ENCODE peak calls at places on chromosomes 12 and 14, in six cellular contexts. Q is heart right ventricle; Y is CD8-positive, alpha-beta T cell; Z is colonic mucosa; B is IMR-90; T is fibroblast of lung. S is an unnamed sample.

GRCh38 chr14:94451091-94451751 is 1.4 kb downstream of the SERPINA11 start:
- DNase-seq in Q (no peak), Y (no peak), B (no peak), Z (no peak), T (no peak), S (no peak)

GRCh38 chr12:106861984-106862894 is 87.8 kb downstream of the RIC8B start:
- DNase-seq in Q (no peak), T (peak; percentile 89), Z (no peak), B (peak; percentile 90), Y (no peak), S (peak; percentile 68)

GRCh38 chr14:74836251-74836957 is 39.5 kb downstream of the PROX2 start:
- DNase-seq in B (peak; percentile 47), Q (no peak), Y (no peak), T (peak; percentile 55), Z (no peak), S (no peak)

GRCh38 chr14:61662437-61663311 is 32.6 kb upstream of the HIF1A start:
- DNase-seq in T (peak; percentile 81), Z (peak; percentile 41), Q (no peak), Y (peak; percentile 48), B (peak; percentile 75), S (peak; percentile 28)

GRCh38 chr12:73892181-73892580 is 645.5 kb upstream of the ATXN7L3B start:
- DNase-seq in Z (no peak), T (peak; percentile 9), B (no peak), Y (no peak), Q (no peak), S (no peak)

GRCh38 chr12:46523863-46524770 is 151.5 kb upstream of the SLC38A2 start:
- DNase-seq in B (peak; percentile 100), Y (peak; percentile 40), T (peak; percentile 85), Q (no peak), Z (no peak), S (no peak)

GRCh38 chr12:118061011-118061875 is at the start of gene WSB2:
- DNase-seq in Q (peak; percentile 91), B (peak; percentile 50), Z (peak; percentile 85), T (peak; percentile 71), Y (peak; percentile 50), S (peak; percentile 58)

GRCh38 chr12:26239508-26240328 is 44.3 kb downstream of the SSPN start:
- DNase-seq in T (peak; percentile 57), Y (no peak), B (peak; percentile 79), Z (no peak), Q (peak; percentile 38), S (no peak)

GRCh38 chr12:117028254-117028653 is 71.0 kb downstream of the TESC start:
- DNase-seq in Z (no peak), B (no peak), T (no peak), Q (no peak), Y (no peak), S (no peak)

GRCh38 chr14:22427771-22428228 is 161.2 kb downstream of the DAD1 start:
- DNase-seq in Q (no peak), T (peak; percentile 88), Z (no peak), Y (no peak), B (peak; percentile 57), S (peak; percentile 95)

GRCh38 chr14:55198749-55199148 is 7.4 kb upstream of the DLGAP5 start:
- DNase-seq in T (peak; percentile 32), B (peak; percentile 24), Y (no peak), Q (no peak), Z (no peak), S (peak; percentile 60)

GRCh38 chr12:87254371-87255030 is 774.7 kb downstream of the C12orf50 start:
- DNase-seq in T (no peak), Y (no peak), Q (no peak), B (no peak), Z (no peak), S (no peak)

GRCh38 chr14:51716610-51717009 is 64.9 kb downstream of the FRMD6 start:
- DNase-seq in B (peak; percentile 52), Q (no peak), Z (no peak), Y (no peak), T (no peak), S (no peak)

GRCh38 chr14:35229084-35229483 is 63.1 kb upstream of the PSMA6 start:
- DNase-seq in Z (no peak), B (no peak), Y (no peak), Q (no peak), T (no peak), S (no peak)

GRCh38 chr12:108634225-108634795 is 616 bp upstream of the SELPLG start:
- DNase-seq in Q (no peak), B (no peak), Y (peak; percentile 63), Z (no peak), T (no peak), S (no peak)

GRCh38 chr12:6943387-6943718 is 263 bp upstream of the RNU7-1 start:
- DNase-seq in Z (peak; percentile 88), T (peak; percentile 96), Y (peak; percentile 91), B (peak; percentile 94), Q (peak; percentile 92), S (peak; percentile 95)

GRCh38 chr12:19616781-19617180 is 177.5 kb downstream of the AEBP2 start:
- DNase-seq in Y (no peak), Q (no peak), T (no peak), B (no peak), Z (no peak), S (no peak)

GRCh38 chr12:25684070-25684469 is 131.0 kb upstream of the LMNTD1 start:
- DNase-seq in B (no peak), Z (no peak), Y (no peak), T (no peak), Q (no peak), S (no peak)

GRCh38 chr14:38887696-38888095 is 215.3 kb downstream of the SEC23A start:
- DNase-seq in Z (no peak), T (no peak), B (no peak), Q (no peak), Y (no peak), S (no peak)

GRCh38 chr12:2574536-2574935 is 220.2 kb upstream of the FKBP4 start:
- DNase-seq in Y (no peak), Z (no peak), T (no peak), Q (no peak), B (no peak), S (no peak)

GRCh38 chr14:91888641-91889476 is 21.5 kb upstream of the TC2N start:
- DNase-seq in Y (no peak), T (no peak), Q (no peak), Z (no peak), B (peak; percentile 51), S (no peak)

GRCh38 chr12:108858399-108859074 is 1.2 kb upstream of the SSH1 start:
- DNase-seq in Q (no peak), B (no peak), Y (no peak), Z (peak; percentile 47), T (no peak), S (peak; percentile 63)

GRCh38 chr14:53640695-53641094 is 315.9 kb downstream of the BMP4 start:
- DNase-seq in Q (no peak), Y (no peak), Z (no peak), T (peak; percentile 47), B (peak; percentile 75), S (no peak)

GRCh38 chr14:68365228-68365627 is 427.6 kb downstream of the ZFP36L1 start:
- DNase-seq in B (peak; percentile 82), T (peak; percentile 56), Q (no peak), Y (no peak), Z (no peak), S (peak; percentile 27)

GRCh38 chr12:11576104-11576503 is 73.4 kb upstream of the ETV6 start:
- DNase-seq in Y (no peak), T (peak; percentile 23), B (peak; percentile 48), Z (peak; percentile 33), Q (no peak), S (peak; percentile 82)

GRCh38 chr14:85416771-85417170 is 113.2 kb upstream of the FLRT2 start:
- DNase-seq in Y (no peak), Q (no peak), B (peak; percentile 77), T (peak; percentile 59), Z (no peak), S (peak; percentile 76)

GRCh38 chr12:54018608-54018984 is 9.6 kb upstream of the HOXC6 start:
- DNase-seq in Y (no peak), Q (no peak), T (no peak), B (no peak), Z (no peak), S (no peak)
- H3K27me3 ChIP-seq in Y (peaks cover 44% of the 10 kb centered on the region), Q (peaks cover 90% of the 10 kb centered on the region), T (peaks cover 40% of the 10 kb centered on the region), B (peaks cover 85% of the 10 kb centered on the region), Z (peaks cover 96% of the 10 kb centered on the region), S (peaks cover 100% of the 10 kb centered on the region)

GRCh38 chr12:42789808-42790760 is 200.5 kb upstream of the PRICKLE1 start:
- DNase-seq in Z (no peak), T (peak; percentile 32), Y (no peak), Q (no peak), B (no peak), S (peak; percentile 93)
- H3K27ac ChIP-seq in Z (no peak overlapping the region), T (no peak overlapping the region), Y (no peak overlapping the region), Q (no peak overlapping the region), B (no peak overlapping the region), S (peak overlapping the region; percentile 97)

GRCh38 chr14:90000935-90001334 is 45.2 kb downstream of the TDP1 start:
- DNase-seq in Y (no peak), T (no peak), B (no peak), Q (no peak), Z (no peak), S (no peak)

GRCh38 chr14:90005441-90005840 is 49.7 kb downstream of the TDP1 start:
- DNase-seq in Q (no peak), Z (no peak), T (no peak), B (no peak), Y (no peak), S (no peak)

GRCh38 chr14:90005939-90006530 is 50.3 kb downstream of the TDP1 start:
- DNase-seq in Q (no peak), Y (no peak), B (no peak), Z (no peak), T (no peak), S (no peak)

DNA sequence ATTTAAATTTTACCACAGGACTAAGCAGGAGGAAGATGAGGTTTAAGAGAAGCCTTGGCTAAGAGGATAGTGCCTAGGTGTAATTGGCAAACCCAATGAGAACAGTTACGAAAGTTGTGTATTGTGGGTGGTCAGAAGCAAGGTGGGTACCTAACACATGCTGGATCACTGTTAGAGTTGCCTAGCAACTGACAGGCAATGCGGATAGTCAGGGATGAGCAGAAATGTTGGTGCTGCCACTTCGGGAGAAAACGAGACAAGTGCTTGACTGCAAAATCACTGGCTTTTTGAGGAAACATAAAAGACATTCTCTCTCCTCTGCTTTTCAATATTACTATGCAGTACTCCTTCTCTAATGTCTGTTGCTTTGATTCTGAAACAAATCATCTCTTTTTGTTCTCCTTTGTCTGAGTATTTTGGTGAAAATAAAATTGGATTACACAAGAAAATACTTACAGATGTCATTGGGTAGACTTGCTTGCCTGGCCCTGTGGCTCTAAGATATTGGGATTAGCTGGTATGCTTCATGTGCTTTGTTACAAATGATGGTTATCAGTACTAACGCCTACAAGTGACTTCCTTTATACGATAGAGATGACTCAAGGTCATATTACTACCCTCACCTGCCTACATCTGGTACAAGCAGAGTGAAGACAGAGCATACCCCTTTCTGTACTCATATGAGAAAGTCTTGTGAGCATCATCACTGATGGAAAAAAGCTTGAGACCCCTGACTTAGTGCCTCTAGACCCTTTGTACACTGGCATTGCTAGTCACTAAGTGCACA is 48.0 kb downstream of the TDP1 start:
- DNase-seq in Z (no peak), B (no peak), T (no peak), Q (no peak), Y (no peak), S (no peak)
- TF ChIP-seq CTCF in Z (no peak), B (no peak), T (no peak), Q (no peak), Y (no peak), S (no peak)

DNA sequence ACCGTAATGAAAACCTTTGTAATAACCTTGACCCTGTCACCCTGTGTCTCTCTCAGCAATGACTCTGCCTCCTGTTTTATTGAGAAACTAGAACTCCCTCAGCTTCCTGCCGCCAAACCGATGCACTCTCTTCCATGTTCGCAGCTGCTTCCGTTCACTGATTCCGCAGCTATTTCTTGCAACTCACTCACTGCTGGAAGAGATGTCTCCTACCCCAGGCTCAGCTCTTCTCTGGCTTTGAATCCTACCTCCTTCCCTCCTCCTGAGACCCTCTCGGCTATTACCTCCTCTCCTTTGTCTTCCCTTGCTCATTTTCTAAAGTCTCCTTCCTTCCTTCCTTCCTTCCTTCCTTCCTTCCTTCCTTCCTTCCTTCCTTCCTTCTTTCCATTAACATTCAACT is 71.0 kb downstream of the ESRRB start:
- DNase-seq in Y (no peak), B (no peak), Q (no peak), T (no peak), Z (no peak), S (no peak)
- H3K27me3 ChIP-seq in Y (no peaks in the 10 kb centered on the region), B (peaks cover 4% of the 10 kb centered on the region), Q (no peaks in the 10 kb centered on the region), T (no peaks in the 10 kb centered on the region), Z (no peaks in the 10 kb centered on the region), S (no peaks in the 10 kb centered on the region)